ENCODE peak calls at places on chromosomes 5 and 9, in six cellular contexts. Q is cardiac fibroblast, I is endodermal cell, D is colonic mucosa, M is A549, U is breast epithelium. E is an unnamed sample.

GRCh38 chr9:126093771-126094170 is 232.9 kb upstream of the MVB12B start:
- DNase-seq in Q (no peak), U (no peak), M (no peak), I (no peak), D (no peak), E (no peak)

GRCh38 chr5:148967783-148968182 is 95.1 kb downstream of the SH3TC2 start:
- DNase-seq in M (no peak), D (peak; percentile 33), Q (no peak), U (no peak), I (peak; percentile 25), E (no peak)

GRCh38 chr9:127194881-127195713 is 69.5 kb upstream of the GARNL3 start:
- DNase-seq in U (no peak), I (peak; percentile 78), D (no peak), M (peak; percentile 73), Q (no peak), E (no peak)

GRCh38 chr5:109455598-109456096 is 45.9 kb upstream of the PJA2 start:
- DNase-seq in U (peak; percentile 85), Q (peak; percentile 99), D (no peak), M (peak; percentile 29), I (no peak), E (peak; percentile 80)

GRCh38 chr5:929596-929995 is 36.9 kb downstream of the TRIP13 start:
- DNase-seq in D (no peak), M (no peak), I (no peak), U (no peak), Q (no peak), E (no peak)

GRCh38 chr9:134778841-134779411 is 101.7 kb upstream of the FCN2 start:
- DNase-seq in I (peak; percentile 93), D (peak; percentile 37), M (peak; percentile 65), U (peak; percentile 27), Q (peak; percentile 43), E (no peak)

GRCh38 chr5:43661102-43661501 is 58.1 kb downstream of the NNT start:
- DNase-seq in M (no peak), Q (peak; percentile 80), U (no peak), I (no peak), D (no peak), E (no peak)

GRCh38 chr5:155699385-155699784 is 627.6 kb upstream of the SGCD start:
- DNase-seq in D (no peak), I (peak; percentile 54), M (no peak), Q (no peak), U (no peak), E (no peak)

GRCh38 chr5:54883374-54884194 is 101.8 kb downstream of the ESM1 start:
- DNase-seq in U (no peak), M (no peak), I (peak; percentile 86), Q (peak; percentile 26), D (peak; percentile 34), E (no peak)

GRCh38 chr5:55533806-55534435 is 843 bp downstream of the PLPP1 start:
- DNase-seq in U (peak; percentile 35), Q (peak; percentile 42), D (peak; percentile 57), I (peak; percentile 83), M (peak; percentile 51), E (peak; percentile 12)

GRCh38 chr9:126682928-126683697 is 69.4 kb downstream of the LMX1B start:
- DNase-seq in Q (no peak), D (no peak), U (no peak), I (peak; percentile 65), M (no peak), E (no peak)

GRCh38 chr5:73454379-73455036 is 5.9 kb upstream of the FOXD1 start:
- DNase-seq in U (no peak), M (no peak), I (peak; percentile 94), Q (peak; percentile 67), D (peak; percentile 69), E (no peak)

GRCh38 chr9:118455259-118455658 is 751.1 kb downstream of the TLR4 start:
- DNase-seq in I (no peak), M (no peak), Q (no peak), D (no peak), U (no peak), E (no peak)

GRCh38 chr9:117697046-117697445 is 7.2 kb upstream of the TLR4 start:
- DNase-seq in Q (no peak), U (no peak), I (no peak), D (no peak), M (no peak), E (no peak)

GRCh38 chr5:125294844-125295243 is 548.4 kb upstream of the ZNF608 start:
- DNase-seq in D (no peak), I (no peak), U (no peak), M (no peak), Q (no peak), E (no peak)

GRCh38 chr9:20788526-20789421 is 104.7 kb downstream of the FOCAD start:
- DNase-seq in U (no peak), D (no peak), Q (no peak), I (no peak), M (no peak), E (no peak)

GRCh38 chr5:74673011-74673790 is 11.8 kb upstream of the HEXB start:
- DNase-seq in D (no peak), M (no peak), Q (peak; percentile 71), U (no peak), I (no peak), E (no peak)

DNA sequence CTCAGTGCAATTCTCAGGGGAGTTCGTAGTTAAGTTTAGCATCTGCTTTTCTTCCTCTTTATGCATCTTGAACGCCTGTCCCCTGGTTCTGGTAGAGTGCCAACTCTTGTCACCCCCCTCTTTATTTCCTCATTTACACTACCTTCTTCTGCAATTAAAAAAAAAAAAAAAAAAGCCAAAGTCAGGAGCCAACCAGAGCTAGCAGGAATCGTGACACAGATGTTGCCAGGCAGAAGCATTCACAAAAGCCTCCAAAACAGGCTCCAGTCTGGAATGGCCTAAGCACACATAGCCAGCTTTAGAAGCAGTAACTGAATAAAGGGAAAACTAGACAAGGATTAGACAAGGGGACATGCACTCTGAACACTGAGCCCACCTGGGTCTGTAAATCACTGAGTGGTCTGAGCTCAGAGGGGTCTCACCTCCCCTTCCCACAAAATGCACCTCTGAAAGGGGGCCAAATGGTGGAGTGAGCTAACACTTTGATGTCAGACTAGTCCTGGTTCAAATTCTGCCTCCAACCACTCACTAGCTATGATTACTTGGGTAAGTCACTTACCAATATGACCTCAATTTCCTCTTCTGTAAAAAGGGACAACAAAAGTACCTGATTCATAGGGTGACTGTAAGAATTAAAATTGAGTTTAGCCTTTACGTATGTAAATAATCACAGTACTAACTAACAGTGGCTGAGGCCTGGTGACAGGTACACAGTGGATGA is 2.0 kb downstream of the CD74 start:
- DNase-seq in M (peak; percentile 76), D (peak; percentile 80), U (peak; percentile 70), Q (peak; percentile 77), I (peak; percentile 81), E (peak; percentile 40)
- H3K4me3 ChIP-seq in M (no peak overlapping the region), D (peak overlapping the region; percentile 46), U (peak overlapping the region; percentile 77), Q (no peak overlapping the region), I (no peak overlapping the region), E (no peak overlapping the region)

GRCh38 chr5:122130152-122130551 is 806 bp downstream of the ZNF474 start:
- DNase-seq in I (no peak), U (no peak), Q (no peak), D (no peak), M (no peak), E (no peak)
- TF ChIP-seq CTCF in I (no peak), U (no peak), Q (no peak), D (no peak), M (no peak), E (no peak)

DNA sequence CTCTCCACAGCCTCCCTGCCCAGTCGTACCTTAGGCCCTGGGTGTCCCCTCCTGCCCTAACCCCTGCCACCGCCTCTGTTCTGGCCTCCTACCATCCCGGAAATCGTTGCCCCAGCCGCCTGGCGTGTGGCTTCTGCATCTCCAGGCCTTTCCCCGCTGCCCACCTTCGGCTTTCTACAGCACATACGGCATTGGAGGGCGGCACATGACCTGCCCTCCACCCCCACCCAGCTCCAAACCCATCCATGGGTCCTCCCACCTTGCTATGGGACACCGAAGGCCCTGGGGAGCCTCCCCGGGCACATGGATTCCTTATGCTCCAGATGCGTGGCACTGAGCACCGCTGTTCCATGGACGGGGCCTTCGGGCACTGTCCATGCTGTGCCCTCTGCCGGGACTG is 32.0 kb downstream of the FGF18 start:
- DNase-seq in U (no peak), Q (no peak), D (no peak), M (no peak), I (no peak), E (no peak)
- H3K4me3 ChIP-seq in U (peak overlapping the region; percentile 76), Q (no peak overlapping the region), D (no peak overlapping the region), M (no peak overlapping the region), I (no peak overlapping the region), E (no peak overlapping the region)

DNA sequence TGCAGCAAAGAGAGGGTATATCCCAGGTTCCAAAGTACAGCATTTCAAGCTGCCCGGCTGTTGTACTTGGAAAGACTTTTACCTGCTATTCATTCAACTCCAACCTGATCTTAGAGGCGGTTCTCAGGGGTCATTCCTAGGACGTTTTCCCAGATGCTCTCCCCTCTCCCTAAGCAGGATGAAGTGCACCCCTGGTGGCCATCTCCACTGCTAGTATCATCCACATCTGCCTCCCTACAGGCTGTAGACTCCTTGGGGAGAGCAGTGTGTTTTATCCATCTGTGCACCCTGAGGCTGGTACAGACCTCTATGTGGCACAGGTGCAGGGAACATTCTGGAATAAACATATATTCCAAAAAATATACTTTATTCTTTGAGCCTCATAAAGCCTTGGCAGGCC is 56.8 kb downstream of the PTPN3 start:
- DNase-seq in I (peak; percentile 77), D (no peak), Q (peak; percentile 2), M (peak; percentile 33), U (no peak), E (no peak)
- TF ChIP-seq CTCF in I (no peak), D (no peak), Q (peak; percentile 31), M (no peak), U (no peak), E (peak; percentile 45)

DNA sequence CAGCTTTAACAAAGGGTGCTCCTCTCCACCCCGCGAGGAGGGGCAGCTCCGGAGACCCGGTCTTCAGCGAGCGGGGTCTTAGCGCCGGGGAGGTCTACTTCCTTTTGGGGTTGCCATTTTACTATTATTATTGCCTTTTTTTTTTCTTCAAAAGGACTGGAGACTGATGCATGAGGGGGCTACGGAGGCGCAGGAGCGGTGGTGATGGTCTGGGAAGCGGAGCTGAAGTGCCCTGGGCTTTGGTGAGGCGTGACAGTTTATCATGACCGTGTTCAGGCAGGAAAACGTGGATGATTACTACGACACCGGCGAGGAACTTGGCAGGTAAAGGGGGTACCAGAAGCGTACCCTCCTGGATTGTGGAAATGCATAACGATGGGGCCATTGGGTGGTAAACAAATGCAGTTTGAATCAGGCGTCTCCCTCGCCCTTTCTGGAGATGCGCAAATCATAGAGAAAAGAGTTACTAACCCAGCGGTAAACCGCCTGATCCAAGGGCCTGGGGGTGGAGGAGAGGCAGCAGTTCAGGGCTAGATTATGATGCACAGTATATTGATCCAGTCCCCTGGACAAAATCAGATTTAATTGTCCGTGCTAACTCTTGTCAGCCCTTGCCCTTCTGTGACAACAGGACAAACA is 1.3 kb downstream of the DAPK1 start:
- DNase-seq in U (no peak), D (no peak), M (no peak), Q (no peak), I (no peak), E (no peak)
- H3K4me3 ChIP-seq in U (peak overlapping the region; percentile 80), D (peak overlapping the region; percentile 70), M (peak overlapping the region; percentile 88), Q (peak overlapping the region; percentile 62), I (peak overlapping the region; percentile 90), E (peak overlapping the region; percentile 42)

E was measured in HFF-Myc.